ENCODE peak calls at places on chromosomes 13 and 19, in six cellular contexts. One of them, this sample, is unnamed.

GRCh38 chr19:30719189-30719990 is 347.2 kb downstream of the ZNF536 start:
- DNase-seq in activated B cell treated with CpG ODN at 0.5 μM for 24 hours: no peak
- DNase-seq in cardiac muscle cell: peak
- DNase-seq in mesothelial cell of epicardium: peak
- DNase-seq in A673: peak
- DNase-seq in cardiac fibroblast: peak
- DNase-seq in this sample: peak

GRCh38 chr19:48635263-48635965 is 1.8 kb downstream of the DBP start:
- DNase-seq in cardiac muscle cell: peak
- DNase-seq in A673: peak
- DNase-seq in cardiac fibroblast: no peak
- DNase-seq in activated B cell treated with CpG ODN at 0.5 μM for 24 hours: peak
- DNase-seq in mesothelial cell of epicardium: no peak
- DNase-seq in this sample: peak

GRCh38 chr13:31631071-31631470 is 108.3 kb upstream of the RXFP2 start:
- DNase-seq in activated B cell treated with CpG ODN at 0.5 μM for 24 hours: no peak
- DNase-seq in A673: no peak
- DNase-seq in cardiac muscle cell: no peak
- DNase-seq in cardiac fibroblast: peak
- DNase-seq in mesothelial cell of epicardium: no peak
- DNase-seq in this sample: no peak

GRCh38 chr13:94330552-94331071 is 148.9 kb downstream of the DCT start:
- DNase-seq in cardiac fibroblast: no peak
- DNase-seq in activated B cell treated with CpG ODN at 0.5 μM for 24 hours: no peak
- DNase-seq in mesothelial cell of epicardium: no peak
- DNase-seq in cardiac muscle cell: no peak
- DNase-seq in A673: no peak
- DNase-seq in this sample: no peak

GRCh38 chr13:75330770-75331169 is 151.2 kb downstream of the TBC1D4 start:
- DNase-seq in cardiac fibroblast: no peak
- DNase-seq in cardiac muscle cell: no peak
- DNase-seq in mesothelial cell of epicardium: no peak
- DNase-seq in A673: no peak
- DNase-seq in activated B cell treated with CpG ODN at 0.5 μM for 24 hours: no peak
- DNase-seq in this sample: no peak

GRCh38 chr19:42577016-42577415 is 17.7 kb downstream of the CEACAM8 start:
- DNase-seq in activated B cell treated with CpG ODN at 0.5 μM for 24 hours: no peak
- DNase-seq in cardiac muscle cell: no peak
- DNase-seq in A673: no peak
- DNase-seq in mesothelial cell of epicardium: no peak
- DNase-seq in cardiac fibroblast: no peak
- DNase-seq in this sample: no peak

GRCh38 chr13:29976535-29976934 is 126.1 kb upstream of the UBL3 start:
- DNase-seq in cardiac fibroblast: no peak
- DNase-seq in cardiac muscle cell: no peak
- DNase-seq in A673: no peak
- DNase-seq in mesothelial cell of epicardium: no peak
- DNase-seq in activated B cell treated with CpG ODN at 0.5 μM for 24 hours: no peak
- DNase-seq in this sample: no peak

GRCh38 chr13:19181621-19182485 is at the start of gene TUBA3C:
- DNase-seq in activated B cell treated with CpG ODN at 0.5 μM for 24 hours: no peak
- DNase-seq in mesothelial cell of epicardium: no peak
- DNase-seq in cardiac muscle cell: no peak
- DNase-seq in cardiac fibroblast: no peak
- DNase-seq in A673: no peak
- DNase-seq in this sample: peak

GRCh38 chr19:58374200-58374599 is 6.6 kb downstream of the ZNF837 start:
- DNase-seq in mesothelial cell of epicardium: no peak
- DNase-seq in cardiac muscle cell: no peak
- DNase-seq in A673: no peak
- DNase-seq in cardiac fibroblast: peak
- DNase-seq in activated B cell treated with CpG ODN at 0.5 μM for 24 hours: no peak
- DNase-seq in this sample: no peak

GRCh38 chr19:58368561-58369360 is 6.2 kb upstream of the ZNF497 start:
- DNase-seq in cardiac muscle cell: no peak
- DNase-seq in activated B cell treated with CpG ODN at 0.5 μM for 24 hours: no peak
- DNase-seq in cardiac fibroblast: no peak
- DNase-seq in mesothelial cell of epicardium: no peak
- DNase-seq in A673: no peak
- DNase-seq in this sample: no peak

GRCh38 chr19:58366576-58367430 is 4.3 kb upstream of the ZNF497 start:
- DNase-seq in mesothelial cell of epicardium: no peak
- DNase-seq in A673: no peak
- DNase-seq in cardiac muscle cell: no peak
- DNase-seq in activated B cell treated with CpG ODN at 0.5 μM for 24 hours: no peak
- DNase-seq in cardiac fibroblast: no peak
- DNase-seq in this sample: no peak

GRCh38 chr19:58367698-58368454 is 5.3 kb upstream of the ZNF497 start:
- DNase-seq in cardiac fibroblast: no peak
- DNase-seq in cardiac muscle cell: no peak
- DNase-seq in A673: no peak
- DNase-seq in mesothelial cell of epicardium: no peak
- DNase-seq in activated B cell treated with CpG ODN at 0.5 μM for 24 hours: no peak
- DNase-seq in this sample: no peak

DNA sequence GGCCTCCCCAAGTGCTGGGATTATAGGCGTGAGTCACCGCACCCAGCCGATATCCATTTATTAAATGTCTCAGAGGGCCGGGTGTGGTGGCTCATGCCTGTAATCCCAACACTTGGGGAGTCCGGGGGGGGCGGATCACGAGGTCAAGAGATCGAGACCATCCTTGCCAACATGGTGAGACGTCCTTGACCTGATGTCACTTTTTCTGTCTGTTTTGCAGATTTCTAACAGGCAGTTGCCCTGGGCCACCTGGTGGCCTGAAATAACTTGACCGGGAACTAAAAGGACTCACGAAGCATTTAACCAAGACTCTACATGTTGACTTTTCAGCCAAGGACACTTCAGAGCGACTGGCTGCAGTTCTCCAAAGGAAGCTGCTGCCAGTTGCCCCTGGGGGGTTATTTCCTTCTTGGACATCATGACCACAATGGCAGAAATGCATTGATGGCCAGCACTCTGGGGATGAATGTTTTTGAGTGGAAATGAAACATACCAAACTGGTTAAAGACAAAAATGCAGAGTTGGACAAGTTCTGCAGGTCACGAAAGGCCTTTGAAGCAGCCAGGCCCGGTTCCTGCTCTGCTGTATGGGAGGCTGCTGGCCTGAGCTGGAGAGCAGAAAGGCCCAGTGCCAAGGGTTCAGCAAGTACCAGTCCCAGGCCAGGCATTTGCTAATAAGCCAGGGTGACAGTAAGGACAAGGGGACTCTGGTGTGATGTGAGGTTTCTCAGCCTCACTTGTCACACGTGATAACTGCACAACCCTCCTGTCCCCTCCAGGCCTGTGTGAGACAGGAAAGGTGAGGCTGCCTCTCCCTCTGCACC is 8.3 kb downstream of the ZNF837 start:
- DNase-seq in A673: no peak
- DNase-seq in cardiac fibroblast: no peak
- DNase-seq in cardiac muscle cell: no peak
- DNase-seq in activated B cell treated with CpG ODN at 0.5 μM for 24 hours: no peak
- DNase-seq in mesothelial cell of epicardium: no peak
- DNase-seq in this sample: no peak
- TF ChIP-seq CTCF in A673: no peak
- TF ChIP-seq CTCF in cardiac fibroblast: peak
- TF ChIP-seq CTCF in cardiac muscle cell: peak
- TF ChIP-seq CTCF in activated B cell treated with CpG ODN at 0.5 μM for 24 hours: no peak
- TF ChIP-seq CTCF in mesothelial cell of epicardium: peak
- TF ChIP-seq CTCF in this sample: no peak

GRCh38 chr13:23723463-23723862 is 153.3 kb downstream of the TNFRSF19 start:
- DNase-seq in cardiac fibroblast: peak
- DNase-seq in mesothelial cell of epicardium: no peak
- DNase-seq in A673: no peak
- DNase-seq in cardiac muscle cell: peak
- DNase-seq in activated B cell treated with CpG ODN at 0.5 μM for 24 hours: no peak
- DNase-seq in this sample: no peak
- TF ChIP-seq CTCF in cardiac fibroblast: no peak
- TF ChIP-seq CTCF in mesothelial cell of epicardium: no peak
- TF ChIP-seq CTCF in A673: no peak
- TF ChIP-seq CTCF in cardiac muscle cell: no peak
- TF ChIP-seq CTCF in activated B cell treated with CpG ODN at 0.5 μM for 24 hours: no peak
- TF ChIP-seq CTCF in this sample: no peak

DNA sequence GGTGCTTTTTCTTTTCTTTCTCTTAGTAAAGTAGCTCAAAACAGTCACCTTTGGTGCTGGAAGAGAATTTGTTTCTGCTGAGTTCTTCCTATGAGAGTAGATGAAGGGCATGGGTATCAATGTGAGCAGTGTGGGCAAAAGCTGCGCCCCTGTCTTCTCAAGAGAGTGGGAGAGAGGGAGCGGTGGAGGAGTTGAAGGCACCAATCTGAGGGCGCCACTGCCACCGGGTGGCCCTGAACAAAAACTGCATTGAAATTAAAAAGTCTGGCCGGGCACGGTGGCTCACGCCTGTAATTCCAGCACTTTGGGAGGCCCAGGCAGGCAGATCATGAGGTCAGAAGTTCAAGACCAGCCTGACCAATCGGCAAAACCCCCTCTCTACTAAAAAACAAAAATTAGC is 28.7 kb upstream of the EPHX3 start:
- DNase-seq in A673: peak
- DNase-seq in activated B cell treated with CpG ODN at 0.5 μM for 24 hours: no peak
- DNase-seq in mesothelial cell of epicardium: no peak
- DNase-seq in cardiac muscle cell: no peak
- DNase-seq in cardiac fibroblast: no peak
- DNase-seq in this sample: no peak
- TF ChIP-seq CTCF in A673: peak
- TF ChIP-seq CTCF in activated B cell treated with CpG ODN at 0.5 μM for 24 hours: no peak
- TF ChIP-seq CTCF in mesothelial cell of epicardium: no peak
- TF ChIP-seq CTCF in cardiac muscle cell: peak
- TF ChIP-seq CTCF in cardiac fibroblast: peak
- TF ChIP-seq CTCF in this sample: no peak

GRCh38 chr13:57557979-57558529 is 73.5 kb upstream of the PCDH17 start:
- DNase-seq in cardiac muscle cell: peak
- DNase-seq in A673: peak
- DNase-seq in cardiac fibroblast: peak
- DNase-seq in mesothelial cell of epicardium: no peak
- DNase-seq in activated B cell treated with CpG ODN at 0.5 μM for 24 hours: no peak
- DNase-seq in this sample: no peak
- TF ChIP-seq CTCF in cardiac muscle cell: no peak
- TF ChIP-seq CTCF in A673: peak
- TF ChIP-seq CTCF in cardiac fibroblast: no peak
- TF ChIP-seq CTCF in mesothelial cell of epicardium: peak
- TF ChIP-seq CTCF in activated B cell treated with CpG ODN at 0.5 μM for 24 hours: no peak
- TF ChIP-seq CTCF in this sample: no peak

DNA sequence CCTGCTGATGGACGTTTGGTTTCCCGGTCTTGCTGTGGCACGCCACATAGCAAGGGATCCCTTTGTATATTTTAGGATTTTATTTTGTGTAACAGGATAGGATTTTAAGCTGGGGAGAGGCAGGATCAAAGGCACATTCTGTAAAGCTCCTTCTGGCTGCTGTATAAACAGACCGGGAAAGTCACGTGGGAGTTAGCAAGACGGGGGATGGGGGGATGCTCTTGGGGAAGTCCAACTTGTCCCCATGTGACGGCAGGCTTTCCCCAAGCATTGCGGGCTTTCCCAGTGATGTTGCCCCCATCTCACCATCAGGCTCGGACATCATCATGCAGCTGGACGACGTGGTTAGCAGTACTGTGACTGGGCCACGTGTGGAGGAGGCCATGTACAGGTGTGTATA is 5.8 kb downstream of the QTRT1 start:
- DNase-seq in A673: no peak
- DNase-seq in cardiac muscle cell: no peak
- DNase-seq in cardiac fibroblast: no peak
- DNase-seq in mesothelial cell of epicardium: no peak
- DNase-seq in activated B cell treated with CpG ODN at 0.5 μM for 24 hours: no peak
- DNase-seq in this sample: no peak
- TF ChIP-seq CTCF in A673: no peak
- TF ChIP-seq CTCF in cardiac muscle cell: no peak
- TF ChIP-seq CTCF in cardiac fibroblast: no peak
- TF ChIP-seq CTCF in mesothelial cell of epicardium: no peak
- TF ChIP-seq CTCF in activated B cell treated with CpG ODN at 0.5 μM for 24 hours: no peak
- TF ChIP-seq CTCF in this sample: no peak

DNA sequence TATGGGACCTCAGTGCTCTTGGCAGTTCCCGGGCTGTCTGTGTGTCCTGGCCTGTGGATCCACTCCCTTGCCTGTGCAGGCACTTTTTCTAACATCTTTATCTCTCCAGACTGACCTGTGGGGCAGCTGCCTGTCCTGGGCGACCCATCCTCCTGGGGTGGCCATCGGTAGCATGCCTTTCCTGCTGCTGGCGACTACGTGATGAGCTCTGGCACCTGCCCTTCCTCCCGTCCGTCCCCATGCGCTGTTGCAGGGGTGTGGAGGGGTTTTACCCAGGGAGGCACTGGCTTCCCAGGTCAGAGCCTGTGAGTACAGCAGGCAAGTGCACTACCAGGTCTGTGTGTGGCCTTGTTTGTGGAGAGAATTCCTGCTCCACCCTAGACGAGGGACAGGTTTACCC is 93.3 kb downstream of the KDM4B start:
- DNase-seq in A673: no peak
- DNase-seq in mesothelial cell of epicardium: no peak
- DNase-seq in cardiac fibroblast: no peak
- DNase-seq in activated B cell treated with CpG ODN at 0.5 μM for 24 hours: no peak
- DNase-seq in cardiac muscle cell: no peak
- DNase-seq in this sample: no peak
- TF ChIP-seq CTCF in A673: no peak
- TF ChIP-seq CTCF in mesothelial cell of epicardium: no peak
- TF ChIP-seq CTCF in cardiac fibroblast: no peak
- TF ChIP-seq CTCF in activated B cell treated with CpG ODN at 0.5 μM for 24 hours: no peak
- TF ChIP-seq CTCF in cardiac muscle cell: no peak
- TF ChIP-seq CTCF in this sample: no peak

This sample was measured in GM10248.